ENCODE peak calls at places on chromosome X, in eight cellular contexts. M is ovary; N is activated CD8-positive, alpha-beta memory T cell treated with anti-CD3 and anti-CD28 coated beads, Interleukin-2, amount 10 ng/mL, durations not matched to agents 7 days and 5 days; E is SK-N-SH; Y is K562; W is NCI-H1092; O is choroid plexus epithelial cell; C is EL. Q is an unnamed sample.

GRCh38 chrX:53281321-53281822 is at the start of gene IQSEC2:
- DNase-seq in M (peak), N (no peak), E (no peak), Y (peak), W (no peak), O (peak), C (peak), Q (no peak)

GRCh38 chrX:154320406-154320805 is 24.8 kb downstream of the TKTL1 start:
- DNase-seq in M (no peak), N (no peak), E (no peak), Y (no peak), W (no peak), O (no peak), C (no peak), Q (no peak)

GRCh38 chrX:21972721-21973120 is 32.2 kb downstream of the SMS start:
- DNase-seq in M (no peak), N (peak), E (no peak), Y (no peak), W (no peak), O (peak), C (peak), Q (no peak)

GRCh38 chrX:66046612-66047235 is 6.8 kb upstream of the VSIG4 start:
- DNase-seq in M (no peak), N (peak), E (no peak), Y (peak), W (no peak), O (no peak), C (no peak), Q (no peak)

GRCh38 chrX:67604979-67605703 is 61.3 kb downstream of the AR start:
- DNase-seq in M (no peak), N (no peak), E (no peak), Y (no peak), W (no peak), O (peak), C (peak), Q (no peak)

GRCh38 chrX:63713510-63713909 is 71.5 kb downstream of the ARHGEF9 start:
- DNase-seq in M (no peak), N (no peak), E (no peak), Y (no peak), W (no peak), O (peak), C (no peak), Q (no peak)

GRCh38 chrX:130994671-130995070 is 63.5 kb upstream of the ARHGAP36 start:
- DNase-seq in M (no peak), N (no peak), E (peak), Y (peak), W (peak), O (peak), C (peak), Q (no peak)

GRCh38 chrX:1488141-1488540 is 35.4 kb upstream of the ASMTL start:
- DNase-seq in M (no peak), N (peak), E (no peak), Y (no peak), W (no peak), O (no peak), C (no peak), Q (no peak)

GRCh38 chrX:97039363-97040029 is 155.8 kb downstream of the RPA4 start:
- DNase-seq in M (no peak), N (no peak), E (no peak), Y (no peak), W (no peak), O (peak), C (no peak), Q (no peak)

GRCh38 chrX:21373001-21373400 is 1.2 kb upstream of the CNKSR2 start:
- DNase-seq in M (no peak), N (no peak), E (no peak), Y (no peak), W (no peak), O (no peak), C (no peak), Q (no peak)

GRCh38 chrX:68634649-68635227 is 12.7 kb upstream of the STARD8 start:
- DNase-seq in M (no peak), N (no peak), E (no peak), Y (peak), W (no peak), O (no peak), C (peak), Q (no peak)

GRCh38 chrX:150414228-150414627 is 51.1 kb downstream of the MAMLD1 start:
- DNase-seq in M (no peak), N (no peak), E (no peak), Y (no peak), W (no peak), O (no peak), C (no peak), Q (no peak)

GRCh38 chrX:38110231-38110630 is 103.9 kb downstream of the SYTL5 start:
- DNase-seq in M (no peak), N (no peak), E (no peak), Y (no peak), W (no peak), O (peak), C (no peak), Q (no peak)

GRCh38 chrX:48800574-48801280 is 1.1 kb upstream of the HDAC6 start:
- DNase-seq in M (no peak), N (peak), E (no peak), Y (peak), W (no peak), O (peak), C (no peak), Q (no peak)

GRCh38 chrX:140723251-140723650 is 13.7 kb downstream of the LINC00632 start:
- DNase-seq in M (no peak), N (no peak), E (no peak), Y (no peak), W (no peak), O (peak), C (no peak), Q (no peak)

GRCh38 chrX:133607419-133608348 is 192.4 kb upstream of the GPC4 start:
- DNase-seq in M (no peak), N (no peak), E (no peak), Y (no peak), W (no peak), O (no peak), C (no peak), Q (no peak)

GRCh38 chrX:78945186-78945912 is at the start of gene P2RY10:
- DNase-seq in M (no peak), N (peak), E (no peak), Y (no peak), W (no peak), O (no peak), C (no peak), Q (no peak)

GRCh38 chrX:120761810-120762209 is 113.9 kb downstream of the CT47B1 start:
- DNase-seq in M (no peak), N (no peak), E (no peak), Y (no peak), W (no peak), O (peak), C (peak), Q (no peak)

GRCh38 chrX:112851806-112852205 is 11.2 kb upstream of the AMOT start:
- DNase-seq in M (peak), N (no peak), E (no peak), Y (no peak), W (no peak), O (peak), C (no peak), Q (no peak)

GRCh38 chrX:150544835-150545790 is 23.3 kb upstream of the MTM1 start:
- DNase-seq in M (peak), N (no peak), E (no peak), Y (no peak), W (no peak), O (no peak), C (no peak), Q (no peak)

GRCh38 chrX:14032383-14032782 is 2.7 kb upstream of the GEMIN8 start:
- DNase-seq in M (peak), N (peak), E (peak), Y (peak), W (peak), O (peak), C (peak), Q (peak)

GRCh38 chrX:49960061-49960460 is 37.7 kb downstream of the CLCN5 start:
- DNase-seq in M (no peak), N (no peak), E (no peak), Y (no peak), W (no peak), O (no peak), C (no peak), Q (no peak)

GRCh38 chrX:18883234-18883960 is 100.5 kb downstream of the PHKA2 start:
- DNase-seq in M (no peak), N (no peak), E (no peak), Y (no peak), W (no peak), O (no peak), C (no peak), Q (no peak)

GRCh38 chrX:70166601-70167590 is 10.4 kb upstream of the DGAT2L6 start:
- DNase-seq in M (no peak), N (peak), E (no peak), Y (peak), W (no peak), O (peak), C (peak), Q (no peak)

GRCh38 chrX:150365953-150366911 is 3.1 kb downstream of the MAMLD1 start:
- DNase-seq in M (peak), N (no peak), E (no peak), Y (peak), W (no peak), O (peak), C (peak), Q (no peak)

GRCh38 chrX:85851418-85851817 is 195.9 kb downstream of the CHM start:
- DNase-seq in M (no peak), N (no peak), E (peak), Y (peak), W (no peak), O (peak), C (no peak), Q (no peak)

GRCh38 chrX:122913764-122914163 is 270.3 kb upstream of the GRIA3 start:
- DNase-seq in M (no peak), N (no peak), E (no peak), Y (no peak), W (no peak), O (no peak), C (no peak), Q (no peak)

GRCh38 chrX:130694983-130695382 is 208.0 kb downstream of the ENOX2 start:
- DNase-seq in M (no peak), N (no peak), E (no peak), Y (peak), W (no peak), O (no peak), C (no peak), Q (no peak)

GRCh38 chrX:72243472-72243871 is 4.6 kb upstream of the ERCC6L start:
- DNase-seq in M (no peak), N (no peak), E (no peak), Y (peak), W (no peak), O (peak), C (peak), Q (no peak)

GRCh38 chrX:136639506-136640176 is 8.3 kb upstream of the CD40LG start:
- DNase-seq in M (no peak), N (peak), E (no peak), Y (no peak), W (no peak), O (peak), C (peak), Q (no peak)

GRCh38 chrX:125622899-125623298 is 303.2 kb downstream of the TEX13C start:
- DNase-seq in M (no peak), N (no peak), E (no peak), Y (peak), W (no peak), O (no peak), C (no peak), Q (no peak)

GRCh38 chrX:65689377-65689776 is 21.9 kb downstream of the MSN start:
- DNase-seq in M (no peak), N (no peak), E (no peak), Y (no peak), W (no peak), O (no peak), C (no peak), Q (no peak)

GRCh38 chrX:112654871-112655270 is 24.9 kb downstream of the LHFPL1 start:
- DNase-seq in M (no peak), N (no peak), E (no peak), Y (no peak), W (no peak), O (peak), C (no peak), Q (no peak)

GRCh38 chrX:74104356-74105065 is 199.5 kb upstream of the ZCCHC13 start:
- DNase-seq in M (no peak), N (no peak), E (no peak), Y (no peak), W (no peak), O (peak), C (peak), Q (no peak)

GRCh38 chrX:10450229-10450958 is 170.0 kb downstream of the MID1 start:
- DNase-seq in M (no peak), N (no peak), E (no peak), Y (no peak), W (no peak), O (peak), C (peak), Q (no peak)

GRCh38 chrX:68146054-68146453 is 287.2 kb downstream of the OPHN1 start:
- DNase-seq in M (no peak), N (no peak), E (peak), Y (peak), W (no peak), O (peak), C (peak), Q (no peak)

GRCh38 chrX:102672876-102673275 is 21.6 kb downstream of the GPRASP1 start:
- DNase-seq in M (no peak), N (no peak), E (no peak), Y (no peak), W (no peak), O (no peak), C (no peak), Q (no peak)

GRCh38 chrX:11770320-11770719 is 12.3 kb downstream of the MSL3 start:
- DNase-seq in M (no peak), N (peak), E (peak), Y (peak), W (no peak), O (peak), C (peak), Q (peak)

GRCh38 chrX:17412692-17413091 is 37.7 kb downstream of the NHS start:
- DNase-seq in M (no peak), N (no peak), E (peak), Y (no peak), W (no peak), O (peak), C (peak), Q (no peak)